ENCODE peak calls at places on chromosome 6, in five cellular contexts. H is K562, I is neuronal stem cell, V is fibroblast of lung, X is Peyer's patch. A is an unnamed sample.

GRCh38 chr6:31083742-31084354 is 28.5 kb downstream of the C6orf15 start:
- DNase-seq in X (peak; percentile 70), I (peak; percentile 41), V (peak; percentile 78), H (peak; percentile 70), A (no peak)

GRCh38 chr6:5278571-5279120 is 17.3 kb downstream of the FARS2 start:
- DNase-seq in X (no peak), V (no peak), H (no peak), I (no peak), A (no peak)

GRCh38 chr6:34798057-34798456 is 6.2 kb downstream of the BLTP3A start:
- DNase-seq in V (no peak), H (no peak), I (no peak), X (no peak), A (no peak)

GRCh38 chr6:168133186-168133585 is 54.2 kb upstream of the FRMD1 start:
- DNase-seq in I (no peak), V (peak; percentile 65), H (no peak), X (peak; percentile 43), A (no peak)

GRCh38 chr6:55293116-55293515 is 34.2 kb upstream of the GFRAL start:
- DNase-seq in H (peak; percentile 5), I (no peak), X (no peak), V (no peak), A (no peak)

GRCh38 chr6:128204621-128205020 is 303.8 kb upstream of the THEMIS start:
- DNase-seq in I (no peak), X (no peak), H (no peak), V (peak; percentile 63), A (no peak)

GRCh38 chr6:45366534-45366933 is 11.2 kb downstream of the SUPT3H start:
- DNase-seq in X (no peak), V (no peak), I (no peak), H (no peak), A (no peak)

GRCh38 chr6:132967871-132968270 is 153.5 kb downstream of the RPS12 start:
- DNase-seq in V (no peak), H (no peak), I (no peak), X (no peak), A (no peak)

GRCh38 chr6:85081102-85081501 is 316.7 kb upstream of the TBX18 start:
- DNase-seq in H (no peak), I (no peak), V (no peak), X (no peak), A (no peak)

GRCh38 chr6:36546664-36546957 is 668 bp downstream of the STK38 start:
- DNase-seq in H (no peak), X (no peak), V (no peak), I (peak; percentile 27), A (no peak)

GRCh38 chr6:139150915-139151314 is 16.0 kb downstream of the HECA start:
- DNase-seq in X (no peak), V (no peak), H (no peak), I (no peak), A (no peak)

GRCh38 chr6:118177720-118178119 is 270.7 kb downstream of the SLC35F1 start:
- DNase-seq in X (no peak), H (no peak), I (no peak), V (no peak), A (no peak)

GRCh38 chr6:156980515-156980914 is 203.3 kb downstream of the ARID1B start:
- DNase-seq in H (no peak), I (no peak), X (no peak), V (no peak), A (no peak)

GRCh38 chr6:169416249-169416648 is 162.6 kb upstream of the THBS2 start:
- DNase-seq in X (no peak), I (no peak), V (no peak), H (no peak), A (no peak)

GRCh38 chr6:164035912-164036485 is 621.5 kb downstream of the QKI start:
- DNase-seq in V (no peak), H (no peak), I (no peak), X (no peak), A (no peak)

GRCh38 chr6:135525550-135525949 is 28.0 kb upstream of the AHI1 start:
- DNase-seq in V (no peak), H (no peak), I (no peak), X (no peak), A (no peak)

GRCh38 chr6:37850243-37850642 is 30.7 kb downstream of the ZFAND3 start:
- DNase-seq in X (no peak), V (no peak), H (no peak), I (no peak), A (no peak)

GRCh38 chr6:123716506-123716905 is 79.8 kb upstream of the TRDN start:
- DNase-seq in I (no peak), X (no peak), V (no peak), H (no peak), A (no peak)

GRCh38 chr6:31632279-31632946 is 11.9 kb downstream of the PRRC2A start:
- DNase-seq in H (no peak), V (no peak), I (no peak), X (no peak), A (no peak)

GRCh38 chr6:138105446-138105845 is 1.8 kb downstream of the PERP start:
- DNase-seq in V (no peak), H (no peak), X (peak; percentile 54), I (no peak), A (no peak)

GRCh38 chr6:90039911-90040310 is 145.6 kb downstream of the GJA10 start:
- DNase-seq in H (no peak), I (no peak), X (no peak), V (peak; percentile 76), A (no peak)

GRCh38 chr6:34247481-34248197 is 1.2 kb downstream of the SMIM29 start:
- DNase-seq in X (no peak), I (no peak), H (peak; percentile 45), V (no peak), A (no peak)

GRCh38 chr6:147750420-147750819 is 241.9 kb downstream of the SAMD5 start:
- DNase-seq in I (no peak), V (no peak), H (no peak), X (no peak), A (no peak)

GRCh38 chr6:149888659-149889058 is 9.3 kb downstream of the RAET1E start:
- DNase-seq in V (peak; percentile 35), H (no peak), X (no peak), I (no peak), A (no peak)
- H3K27ac ChIP-seq in V (no peak overlapping the region), H (no peak overlapping the region), X (no peak overlapping the region), I (no peak overlapping the region), A (no peak overlapping the region)

GRCh38 chr6:47267301-47267700 is 42.4 kb downstream of the TNFRSF21 start:
- DNase-seq in H (no peak), V (peak; percentile 66), I (no peak), X (no peak), A (no peak)
- H3K36me3 ChIP-seq in H (no peaks in the 10 kb centered on the region), V (no peaks in the 10 kb centered on the region), I (peaks cover 4% of the 10 kb centered on the region), X (no peaks in the 10 kb centered on the region), A (no peaks in the 10 kb centered on the region)

DNA sequence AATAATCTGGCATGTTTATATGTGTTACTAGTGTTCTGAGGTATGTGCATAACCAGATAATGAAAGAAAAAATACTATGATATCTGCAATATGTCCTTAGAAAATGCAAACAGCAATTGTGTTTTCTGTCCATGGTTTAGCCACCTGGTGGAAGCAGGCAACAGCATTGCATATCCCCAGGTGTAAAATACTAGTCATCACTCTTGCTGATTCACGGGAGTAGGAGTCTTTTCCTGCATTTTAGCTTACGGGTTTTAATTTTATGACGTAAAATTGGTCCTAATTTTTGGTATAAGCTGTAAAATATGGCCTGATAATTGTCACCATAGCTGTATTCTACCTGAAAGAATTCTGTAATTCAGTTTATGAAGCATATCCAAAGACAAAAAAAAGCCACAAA is 2.5 kb downstream of the RNF182 start:
- DNase-seq in V (no peak), X (no peak), H (peak; percentile 44), I (no peak), A (no peak)
- H3K27me3 ChIP-seq in V (peaks cover 5% of the 10 kb centered on the region), X (no peaks in the 10 kb centered on the region), H (no peaks in the 10 kb centered on the region), I (peaks cover 20% of the 10 kb centered on the region), A (peaks cover 59% of the 10 kb centered on the region)

GRCh38 chr6:16421462-16421960 is 183.1 kb downstream of the GMPR start:
- DNase-seq in X (no peak), V (no peak), H (no peak), I (no peak), A (no peak)
- H3K27ac ChIP-seq in X (peak overlapping the region; percentile 74), V (peak overlapping the region; percentile 53), H (no peak overlapping the region), I (no peak overlapping the region), A (peak overlapping the region; percentile 70)

GRCh38 chr6:70538364-70538763 is 28.4 kb upstream of the SDHAF4 start:
- DNase-seq in H (no peak), I (no peak), V (no peak), X (no peak), A (no peak)
- H3K36me3 ChIP-seq in H (peaks cover 36% of the 10 kb centered on the region), I (peaks cover 81% of the 10 kb centered on the region), V (no peaks in the 10 kb centered on the region), X (no peaks in the 10 kb centered on the region), A (peaks cover 4% of the 10 kb centered on the region)